ENCODE peak calls at places on chromosomes 3 and 15, in eight cellular contexts. V is IMR-90, C is tibial nerve, X is sigmoid colon, J is ovary, B is breast epithelium, O is GM12891, N is A549. Q is an unnamed sample.

GRCh38 chr3:71975573-71975972 is 190.6 kb upstream of the PROK2 start:
- DNase-seq in V (no peak), X (no peak), N (no peak), J (no peak), C (no peak), B (no peak), O (no peak), Q (no peak)

GRCh38 chr15:25989327-25989726 is 126.2 kb upstream of the ATP10A start:
- DNase-seq in X (no peak), O (no peak), N (no peak), C (no peak), B (no peak), J (no peak), V (no peak), Q (no peak)

GRCh38 chr3:183555541-183556081 is at the start of gene KLHL6:
- DNase-seq in X (no peak), V (no peak), B (no peak), O (peak; percentile 50), C (peak; percentile 42), N (no peak), J (no peak), Q (peak; percentile 64)

GRCh38 chr3:127458698-127459097 is 131.8 kb downstream of the TPRA1 start:
- DNase-seq in X (no peak), C (no peak), B (no peak), O (no peak), N (no peak), J (peak; percentile 57), V (no peak), Q (no peak)

GRCh38 chr3:35670408-35670807 is 31.1 kb downstream of the ARPP21 start:
- DNase-seq in C (no peak), N (no peak), J (no peak), X (no peak), B (no peak), V (no peak), O (no peak), Q (no peak)

GRCh38 chr3:87305517-87305916 is 29.1 kb upstream of the POU1F1 start:
- DNase-seq in N (no peak), J (no peak), X (no peak), V (no peak), C (no peak), O (no peak), B (no peak), Q (no peak)

GRCh38 chr3:195106418-195106906 is 164.5 kb downstream of the XXYLT1 start:
- DNase-seq in O (peak; percentile 81), B (peak; percentile 65), X (peak; percentile 86), J (peak; percentile 76), N (peak; percentile 39), C (peak; percentile 46), V (peak; percentile 52), Q (peak; percentile 73)

GRCh38 chr3:4751057-4752051 is 227.9 kb upstream of the BHLHE40 start:
- DNase-seq in N (peak; percentile 56), V (peak; percentile 87), C (no peak), J (no peak), X (no peak), O (no peak), B (no peak), Q (no peak)

GRCh38 chr15:73233623-73234022 is 135.1 kb downstream of the HCN4 start:
- DNase-seq in O (no peak), X (no peak), C (no peak), J (no peak), B (no peak), N (no peak), V (peak; percentile 66), Q (no peak)

GRCh38 chr3:108124337-108125150 is 33.7 kb upstream of the CD47 start:
- DNase-seq in J (no peak), X (no peak), C (no peak), V (no peak), O (no peak), B (no peak), N (no peak), Q (no peak)

GRCh38 chr15:71612066-71612715 is 198.2 kb upstream of the NR2E3 start:
- DNase-seq in X (peak; percentile 72), J (no peak), O (no peak), V (peak; percentile 31), C (peak; percentile 89), N (no peak), B (no peak), Q (no peak)

GRCh38 chr3:124937049-124937448 is 2.5 kb upstream of the MUC13 start:
- DNase-seq in X (no peak), B (no peak), O (no peak), V (no peak), C (no peak), N (no peak), J (no peak), Q (no peak)
- TF ChIP-seq POLR2A in X (no peak), B (no peak), O (no peak), V (no peak), C (no peak), N (no peak), J (no peak), Q (no peak)

GRCh38 chr3:177358085-177358967 is 161.0 kb upstream of the TBL1XR1 start:
- DNase-seq in C (peak; percentile 53), X (peak; percentile 83), B (peak; percentile 67), O (peak; percentile 35), J (peak; percentile 57), V (peak; percentile 56), N (peak; percentile 76), Q (peak; percentile 81)
- TF ChIP-seq POLR2A in C (no peak), X (no peak), B (no peak), O (no peak), J (no peak), V (no peak), N (no peak), Q (peak; percentile 27)

GRCh38 chr15:84749111-84749991 is 959 bp downstream of the ZNF592 start:
- DNase-seq in J (peak; percentile 55), B (no peak), N (no peak), O (no peak), X (peak; percentile 70), C (no peak), V (no peak), Q (peak; percentile 50)
- TF ChIP-seq POLR2A in J (no peak), B (no peak), N (no peak), O (no peak), X (no peak), C (no peak), V (no peak), Q (no peak)

GRCh38 chr15:49789436-49789835 is 168.6 kb downstream of the DTWD1 start:
- DNase-seq in V (no peak), O (no peak), X (no peak), J (no peak), N (no peak), C (no peak), B (no peak), Q (no peak)
- TF ChIP-seq POLR2A in V (no peak), O (no peak), X (no peak), J (no peak), N (no peak), C (no peak), B (no peak), Q (no peak)